ENCODE peak calls at places on chromosomes 12 and 14, in four cellular contexts. X is AG09309, C is fibroblast of lung, P is fibroblast of the aortic adventitia. E is an unnamed sample.

GRCh38 chr12:22935090-22935489 is 310.1 kb downstream of the ETNK1 start:
- DNase-seq in X (no peak), C (no peak), P (no peak), E (no peak)

GRCh38 chr12:1474567-1475153 is 119.7 kb downstream of the FBXL14 start:
- DNase-seq in X (peak), C (peak), P (peak), E (no peak)

GRCh38 chr14:63453443-63453936 is 89.7 kb downstream of the PPP2R5E start:
- DNase-seq in X (no peak), C (no peak), P (peak), E (no peak)

GRCh38 chr12:106136263-106136662 is 2.5 kb downstream of the NUAK1 start:
- DNase-seq in X (peak), C (peak), P (peak), E (peak)

GRCh38 chr14:56608682-56609081 is 29.1 kb downstream of the TMEM260 start:
- DNase-seq in X (no peak), C (peak), P (peak), E (no peak)

GRCh38 chr12:121124402-121125109 is 8.1 kb upstream of the P2RX7 start:
- DNase-seq in X (peak), C (peak), P (peak), E (no peak)

GRCh38 chr12:1523046-1523445 is 71.3 kb downstream of the FBXL14 start:
- DNase-seq in X (no peak), C (no peak), P (no peak), E (no peak)

GRCh38 chr14:55976619-55977018 is 141.6 kb upstream of the PELI2 start:
- DNase-seq in X (no peak), C (no peak), P (peak), E (no peak)

GRCh38 chr14:32507029-32507984 is 178.2 kb downstream of the AKAP6 start:
- DNase-seq in X (peak), C (peak), P (peak), E (no peak)

GRCh38 chr12:57889541-57889989 is 43.0 kb upstream of the CTDSP2 start:
- DNase-seq in X (no peak), C (peak), P (peak), E (no peak)

GRCh38 chr14:99829450-99829849 is 36.2 kb downstream of the EML1 start:
- DNase-seq in X (no peak), C (no peak), P (no peak), E (no peak)

GRCh38 chr14:55088356-55088755 is 36.9 kb downstream of the MAPK1IP1L start:
- DNase-seq in X (no peak), C (no peak), P (no peak), E (no peak)

GRCh38 chr12:51714666-51715065 is 123.6 kb downstream of the SCN8A start:
- DNase-seq in X (peak), C (no peak), P (peak), E (no peak)

GRCh38 chr12:120583478-120584030 is 2.4 kb upstream of the POP5 start:
- DNase-seq in X (no peak), C (peak), P (peak), E (peak)

GRCh38 chr12:6772331-6772695 is at the start of gene LAG3:
- DNase-seq in X (no peak), C (no peak), P (no peak), E (no peak)
- H3K4me3 ChIP-seq in X (no peak), C (no peak), P (no peak), E (peak)

DNA sequence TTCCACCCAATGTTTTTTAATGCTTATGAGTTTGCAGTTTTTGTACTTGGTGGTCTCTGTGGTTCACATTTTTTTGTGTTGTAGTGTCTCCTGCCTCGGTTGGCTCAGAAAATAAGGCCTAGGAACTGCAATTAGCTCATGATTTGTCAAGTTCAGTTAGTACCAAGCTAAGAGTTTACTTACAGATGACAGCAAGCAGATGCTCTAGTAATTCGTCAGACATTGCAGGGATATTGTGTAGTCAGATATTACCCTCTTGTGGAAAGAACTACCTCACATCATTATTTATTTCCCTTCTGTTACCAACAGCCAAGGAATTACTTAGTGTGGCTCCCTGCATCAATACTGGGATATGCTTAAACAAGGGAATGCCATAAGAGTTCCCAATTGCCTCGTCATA is 14.6 kb downstream of the DYRK2 start:
- DNase-seq in X (no peak), C (peak), P (peak), E (no peak)
- TF ChIP-seq CTCF in X (peak), C (no peak), P (no peak), E (no peak)

GRCh38 chr12:53677612-53678133 is 1.8 kb upstream of the ATP5MC2 start:
- DNase-seq in X (no peak), C (no peak), P (no peak), E (no peak)
- H3K4me3 ChIP-seq in X (peak), C (peak), P (no peak), E (no peak)

DNA sequence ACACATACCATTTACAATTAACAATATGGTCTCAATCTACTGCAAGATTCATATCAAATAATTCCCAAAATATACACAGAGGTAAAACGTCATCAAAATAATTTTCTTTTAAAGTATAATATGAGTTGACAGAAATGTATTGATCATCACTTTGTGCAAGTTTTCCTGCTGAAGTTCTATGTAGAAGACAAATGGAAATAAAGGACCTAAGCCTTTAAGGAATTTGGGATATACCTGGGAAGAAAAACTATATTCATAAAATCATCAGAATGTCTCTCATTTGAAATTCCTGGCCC is 61.1 kb upstream of the DAAM1 start:
- DNase-seq in X (no peak), C (no peak), P (no peak), E (no peak)
- TF ChIP-seq CTCF in X (no peak), C (no peak), P (no peak), E (no peak)

DNA sequence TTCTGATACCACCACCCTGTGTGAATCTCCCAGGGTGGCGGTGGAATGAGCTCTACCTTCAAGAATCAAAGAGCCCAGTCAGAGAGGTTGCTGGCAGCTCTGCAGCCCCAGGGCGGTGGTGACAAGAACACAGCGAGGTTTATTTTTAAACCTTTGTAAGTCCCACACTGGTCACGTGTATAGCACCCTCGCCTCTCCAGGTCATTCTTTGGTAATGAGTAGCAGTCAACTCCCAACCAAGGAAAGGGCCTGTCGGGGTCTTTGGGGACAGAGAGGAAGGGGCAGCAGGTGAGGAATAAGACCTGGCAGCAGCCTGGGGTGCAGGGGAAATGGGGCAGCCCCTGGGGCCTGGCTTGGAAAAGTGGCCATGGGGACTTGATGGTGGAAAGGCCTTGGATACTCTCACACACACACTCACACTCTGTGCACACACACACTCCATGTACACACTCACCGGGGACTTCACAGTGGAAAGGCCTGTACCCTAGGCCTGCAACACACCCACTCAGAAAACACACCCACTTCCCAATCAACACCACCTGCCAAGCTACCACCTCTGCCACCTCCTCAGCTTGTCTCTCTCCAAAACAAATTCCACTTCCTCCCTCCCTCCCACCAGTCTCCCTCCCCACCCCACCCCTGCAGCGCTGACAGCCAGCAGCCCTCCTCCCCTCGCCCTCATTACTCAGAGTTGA is 178.5 kb downstream of the DPF3 start:
- DNase-seq in X (no peak), C (peak), P (no peak), E (peak)
- H3K4me3 ChIP-seq in X (no peak), C (no peak), P (no peak), E (no peak)

DNA sequence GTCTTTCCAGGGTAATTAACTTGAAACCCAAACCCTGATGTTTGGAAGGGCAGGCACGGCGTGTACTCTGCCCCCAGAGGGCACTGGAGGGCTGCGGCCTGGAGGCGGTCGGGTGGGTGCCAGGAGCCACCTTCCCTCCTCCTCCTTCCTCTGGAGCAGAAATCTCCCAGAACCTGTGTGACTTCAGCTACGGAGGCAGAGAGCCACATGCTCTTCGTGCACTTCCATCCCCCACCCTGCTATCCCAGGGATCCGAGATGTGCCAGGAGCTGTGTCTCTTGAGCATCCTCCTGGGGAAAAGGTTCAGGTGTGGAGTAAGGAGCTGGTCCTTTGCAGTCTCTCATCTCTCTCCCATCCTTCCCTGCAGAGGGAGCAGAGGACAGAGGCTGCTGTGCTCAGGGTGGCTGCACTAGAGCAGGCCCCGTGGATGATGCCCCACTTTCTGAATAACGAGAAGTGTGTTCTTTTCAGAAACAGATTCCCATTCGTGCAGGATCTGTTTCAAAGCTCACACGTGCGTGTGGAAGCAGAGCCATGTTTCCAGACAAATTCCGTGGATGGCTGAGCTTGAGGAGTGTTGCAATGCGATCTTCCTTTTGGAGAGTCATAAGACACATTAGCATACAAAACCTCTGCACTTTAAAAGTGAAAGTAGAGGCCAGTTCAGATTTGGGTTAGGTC is 162.9 kb downstream of the ADGRD1 start:
- DNase-seq in X (no peak), C (peak), P (peak), E (no peak)
- TF ChIP-seq CTCF in X (no peak), C (no peak), P (peak), E (peak)

GRCh38 chr14:72665259-72665658 is 228.6 kb downstream of the DPF3 start:
- DNase-seq in X (peak), C (peak), P (peak), E (peak)

GRCh38 chr14:72664651-72665050 is 229.2 kb downstream of the DPF3 start:
- DNase-seq in X (no peak), C (no peak), P (no peak), E (no peak)

GRCh38 chr14:72663956-72664650 is 229.8 kb downstream of the DPF3 start:
- DNase-seq in X (no peak), C (no peak), P (peak), E (no peak)

GRCh38 chr14:72663076-72663487 is 230.8 kb downstream of the DPF3 start:
- DNase-seq in X (no peak), C (no peak), P (no peak), E (no peak)

GRCh38 chr14:72666610-72667009 is 227.3 kb downstream of the DPF3 start:
- DNase-seq in X (peak), C (peak), P (peak), E (no peak)
- H3K4me3 ChIP-seq in X (no peak), C (no peak), P (no peak), E (no peak)

GRCh38 chr12:100987552-100988277 is 193.1 kb downstream of the ANO4 start:
- DNase-seq in X (no peak), C (peak), P (peak), E (peak)
- TF ChIP-seq CTCF in X (peak), C (peak), P (peak), E (peak)